ENCODE peak calls at places on chromosomes 6 and 20, in eight cellular contexts. U, X, F, K, S, O, V and W are unnamed samples.

GRCh38 chr6:25956231-25956630 is 6.4 kb upstream of the TRIM38 start:
- DNase-seq in U (no peak), X (no peak), F (no peak), K (no peak), S (no peak), O (no peak), V (no peak), W (no peak)

GRCh38 chr6:150005761-150006651 is 19.3 kb downstream of the RAET1L start:
- DNase-seq in U (peak; percentile 10), X (no peak), F (no peak), K (no peak), S (no peak), O (no peak), V (no peak), W (peak; percentile 75)

GRCh38 chr20:41387433-41387832 is 20.8 kb upstream of the EMILIN3 start:
- DNase-seq in U (no peak), X (no peak), F (no peak), K (no peak), S (no peak), O (no peak), V (no peak), W (peak; percentile 24)

GRCh38 chr6:154460306-154461071 is 50.0 kb downstream of the CNKSR3 start:
- DNase-seq in U (peak; percentile 48), X (no peak), F (no peak), K (no peak), S (no peak), O (no peak), V (no peak), W (no peak)

GRCh38 chr6:3751019-3751729 is at the start of gene PXDC1:
- DNase-seq in U (no peak), X (no peak), F (no peak), K (no peak), S (no peak), O (no peak), V (no peak), W (peak; percentile 86)

GRCh38 chr6:158649289-158650143 is at the start of gene SYTL3:
- DNase-seq in U (no peak), X (no peak), F (no peak), K (peak; percentile 64), S (peak; percentile 87), O (no peak), V (peak; percentile 91), W (peak; percentile 92)

GRCh38 chr20:17664025-17664638 is 17.9 kb downstream of the RRBP1 start:
- DNase-seq in U (peak; percentile 26), X (peak; percentile 3), F (no peak), K (peak; percentile 24), S (no peak), O (no peak), V (no peak), W (peak; percentile 25)

GRCh38 chr20:4962257-4962855 is 39.0 kb downstream of the SLC23A2 start:
- DNase-seq in U (no peak), X (no peak), F (no peak), K (no peak), S (peak; percentile 54), O (no peak), V (no peak), W (peak; percentile 78)

GRCh38 chr6:129031051-129031599 is 148.2 kb downstream of the LAMA2 start:
- DNase-seq in U (no peak), X (no peak), F (no peak), K (no peak), S (no peak), O (no peak), V (no peak), W (no peak)

GRCh38 chr6:137155830-137156229 is 17.6 kb downstream of the IL22RA2 start:
- DNase-seq in U (no peak), X (no peak), F (no peak), K (no peak), S (no peak), O (no peak), V (no peak), W (no peak)

GRCh38 chr20:2342243-2342642 is 38.5 kb upstream of the TGM6 start:
- DNase-seq in U (no peak), X (no peak), F (no peak), K (no peak), S (no peak), O (no peak), V (no peak), W (no peak)

GRCh38 chr6:90187437-90188049 is 109.1 kb downstream of the BACH2 start:
- DNase-seq in U (no peak), X (no peak), F (no peak), K (no peak), S (no peak), O (no peak), V (no peak), W (no peak)

GRCh38 chr20:38286586-38287502 is 17.1 kb upstream of the BPI start:
- DNase-seq in U (no peak), X (peak; percentile 42), F (no peak), K (no peak), S (no peak), O (no peak), V (no peak), W (no peak)

GRCh38 chr6:7468382-7469081 is 72.9 kb upstream of the DSP start:
- DNase-seq in U (peak; percentile 30), X (no peak), F (no peak), K (no peak), S (no peak), O (no peak), V (no peak), W (no peak)

GRCh38 chr6:151705994-151706733 is 101.3 kb upstream of the ESR1 start:
- DNase-seq in U (no peak), X (no peak), F (no peak), K (no peak), S (no peak), O (no peak), V (no peak), W (no peak)

GRCh38 chr20:32207211-32207625 is 325 bp downstream of the PLAGL2 start:
- DNase-seq in U (peak; percentile 26), X (no peak), F (no peak), K (no peak), S (no peak), O (no peak), V (no peak), W (no peak)

GRCh38 chr6:1774541-1774940 is 164.8 kb downstream of the FOXC1 start:
- DNase-seq in U (no peak), X (no peak), F (no peak), K (no peak), S (no peak), O (no peak), V (no peak), W (no peak)

GRCh38 chr20:40422665-40423064 is 266.4 kb downstream of the MAFB start:
- DNase-seq in U (no peak), X (no peak), F (no peak), K (no peak), S (no peak), O (no peak), V (no peak), W (no peak)

GRCh38 chr20:46307139-46307998 is 929 bp downstream of the CDH22 start:
- DNase-seq in U (peak; percentile 22), X (no peak), F (peak; percentile 17), K (peak; percentile 52), S (peak; percentile 54), O (no peak), V (no peak), W (peak; percentile 93)
- H3K4me3 ChIP-seq in U (peak overlapping the region; percentile 20), X (no peak overlapping the region), F (peak overlapping the region; percentile 57), K (peak overlapping the region; percentile 51), S (peak overlapping the region; percentile 50), O (peak overlapping the region; percentile 41), V (peak overlapping the region; percentile 53), W (peak overlapping the region; percentile 51)

GRCh38 chr6:33278392-33278741 is 1.4 kb downstream of the B3GALT4 start:
- DNase-seq in U (no peak), X (no peak), F (no peak), K (no peak), S (no peak), O (no peak), V (no peak), W (no peak)

GRCh38 chr6:33279971-33280511 is 3.1 kb downstream of the B3GALT4 start:
- DNase-seq in U (no peak), X (no peak), F (no peak), K (no peak), S (no peak), O (no peak), V (no peak), W (no peak)

GRCh38 chr6:33278810-33279209 is 1.9 kb downstream of the B3GALT4 start:
- DNase-seq in U (no peak), X (no peak), F (no peak), K (no peak), S (no peak), O (no peak), V (no peak), W (peak; percentile 68)

GRCh38 chr6:33280539-33280938 is 3.6 kb downstream of the B3GALT4 start:
- DNase-seq in U (no peak), X (no peak), F (no peak), K (no peak), S (no peak), O (no peak), V (no peak), W (peak; percentile 74)

DNA sequence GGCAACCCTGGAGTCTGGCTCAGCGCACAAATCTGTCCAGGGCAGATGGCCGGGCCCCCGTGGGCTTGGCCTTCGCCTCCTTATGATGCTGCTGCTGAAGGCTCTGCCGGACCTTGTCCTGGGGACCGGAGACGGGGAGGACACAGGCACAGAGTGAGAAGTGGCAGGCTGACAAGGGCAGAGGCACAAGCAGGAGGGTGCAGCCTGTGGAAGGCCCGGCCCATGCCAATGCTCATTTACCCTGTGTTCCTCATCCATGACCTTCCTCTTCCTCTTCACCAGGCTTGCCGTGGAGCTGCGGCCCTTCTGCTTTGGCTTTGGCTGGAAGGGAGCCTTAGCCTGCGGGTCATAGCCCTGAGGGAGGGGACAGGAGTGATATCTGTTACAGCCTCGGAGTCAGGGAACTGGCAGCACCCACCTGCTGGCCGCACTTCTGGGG is 2.4 kb downstream of the B3GALT4 start:
- DNase-seq in U (no peak), X (no peak), F (no peak), K (no peak), S (no peak), O (no peak), V (no peak), W (peak; percentile 80)
- TF ChIP-seq POLR2A in U (no peak), X (no peak), F (no peak), K (no peak), S (no peak), O (no peak), V (no peak), W (no peak)

DNA sequence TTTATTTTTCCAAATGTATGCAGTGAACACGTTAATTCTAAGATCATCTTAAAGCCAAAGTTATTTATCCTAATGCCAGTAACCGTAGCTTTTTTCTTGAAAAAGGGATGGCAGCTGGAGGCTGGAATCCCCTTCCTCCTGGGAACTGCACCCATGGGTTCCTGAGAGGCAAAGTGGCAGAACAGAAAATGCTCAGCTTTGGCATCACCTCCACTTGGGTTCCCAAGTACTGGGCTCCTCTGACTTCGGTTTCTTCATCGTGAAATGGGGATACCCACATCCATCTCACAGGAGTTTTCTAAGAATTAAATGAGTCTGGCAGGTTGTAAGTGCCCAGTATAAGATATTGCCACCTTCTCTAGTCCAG is 6.2 kb upstream of the DDX43 start:
- DNase-seq in U (no peak), X (no peak), F (no peak), K (no peak), S (no peak), O (no peak), V (no peak), W (no peak)
- H3K4me3 ChIP-seq in U (peak overlapping the region; percentile 29), X (peak overlapping the region; percentile 38), F (peak overlapping the region; percentile 58), K (peak overlapping the region; percentile 56), S (peak overlapping the region; percentile 56), O (peak overlapping the region; percentile 41), V (peak overlapping the region; percentile 51), W (peak overlapping the region; percentile 44)

GRCh38 chr6:31971279-31971992 is 502 bp downstream of the DXO start:
- DNase-seq in U (no peak), X (no peak), F (no peak), K (no peak), S (no peak), O (no peak), V (no peak), W (peak; percentile 83)
- TF ChIP-seq POLR2A in U (no peak), X (no peak), F (no peak), K (no peak), S (no peak), O (no peak), V (no peak), W (no peak)